ENCODE peak calls at places on chromosomes 11 and 22, in five cellular contexts. One of them, this sample, is unnamed.

GRCh38 chr11:86941871-86942208 is 13.4 kb downstream of the FZD4 start:
- DNase-seq in IMR-90: no peak
- DNase-seq in esophagus squamous epithelium: no peak
- DNase-seq in HCT116: no peak
- DNase-seq in GM12892: no peak
- DNase-seq in this sample: no peak

GRCh38 chr11:85680897-85681296 is 5.1 kb downstream of the CCDC89 start:
- DNase-seq in IMR-90: no peak
- DNase-seq in esophagus squamous epithelium: no peak
- DNase-seq in HCT116: no peak
- DNase-seq in GM12892: no peak
- DNase-seq in this sample: no peak

GRCh38 chr22:31970490-31971444 is 26.4 kb downstream of the YWHAH start:
- DNase-seq in IMR-90: peak; percentile 51
- DNase-seq in esophagus squamous epithelium: no peak
- DNase-seq in HCT116: peak; percentile 63
- DNase-seq in GM12892: peak; percentile 87
- DNase-seq in this sample: peak; percentile 86

GRCh38 chr22:27382947-27383346 is 418.6 kb downstream of the MN1 start:
- DNase-seq in IMR-90: no peak
- DNase-seq in esophagus squamous epithelium: no peak
- DNase-seq in HCT116: no peak
- DNase-seq in GM12892: no peak
- DNase-seq in this sample: no peak

GRCh38 chr11:28922351-28922981 is 814.3 kb downstream of the METTL15 start:
- DNase-seq in IMR-90: peak; percentile 1
- DNase-seq in esophagus squamous epithelium: no peak
- DNase-seq in HCT116: no peak
- DNase-seq in GM12892: no peak
- DNase-seq in this sample: no peak

GRCh38 chr11:67504023-67504949 is 877 bp downstream of the PITPNM1 start:
- DNase-seq in IMR-90: no peak
- DNase-seq in esophagus squamous epithelium: no peak
- DNase-seq in HCT116: no peak
- DNase-seq in GM12892: no peak
- DNase-seq in this sample: peak; percentile 78

GRCh38 chr11:66568124-66568916 is at the start of gene CTSF:
- DNase-seq in IMR-90: peak; percentile 49
- DNase-seq in esophagus squamous epithelium: no peak
- DNase-seq in HCT116: no peak
- DNase-seq in GM12892: peak; percentile 78
- DNase-seq in this sample: peak; percentile 76

GRCh38 chr11:106228996-106229395 is 151.5 kb downstream of the AASDHPPT start:
- DNase-seq in IMR-90: no peak
- DNase-seq in esophagus squamous epithelium: no peak
- DNase-seq in HCT116: no peak
- DNase-seq in GM12892: no peak
- DNase-seq in this sample: no peak

GRCh38 chr11:44899959-44900358 is 50.7 kb downstream of the TP53I11 start:
- DNase-seq in IMR-90: peak; percentile 71
- DNase-seq in esophagus squamous epithelium: no peak
- DNase-seq in HCT116: peak; percentile 48
- DNase-seq in GM12892: no peak
- DNase-seq in this sample: peak; percentile 44

GRCh38 chr11:130782361-130783221 is 133.7 kb downstream of the SNX19 start:
- DNase-seq in IMR-90: peak; percentile 52
- DNase-seq in esophagus squamous epithelium: no peak
- DNase-seq in HCT116: no peak
- DNase-seq in GM12892: no peak
- DNase-seq in this sample: no peak

GRCh38 chr22:19397729-19398094 is 33.8 kb downstream of the HIRA start:
- DNase-seq in IMR-90: no peak
- DNase-seq in esophagus squamous epithelium: no peak
- DNase-seq in HCT116: no peak
- DNase-seq in GM12892: no peak
- DNase-seq in this sample: no peak

GRCh38 chr22:36741204-36741793 is 34.6 kb downstream of the IFT27 start:
- DNase-seq in IMR-90: no peak
- DNase-seq in esophagus squamous epithelium: no peak
- DNase-seq in HCT116: peak; percentile 46
- DNase-seq in GM12892: no peak
- DNase-seq in this sample: peak; percentile 22

GRCh38 chr11:64400096-64400495 is 41.1 kb downstream of the RPS6KA4 start:
- DNase-seq in IMR-90: no peak
- DNase-seq in esophagus squamous epithelium: no peak
- DNase-seq in HCT116: no peak
- DNase-seq in GM12892: no peak
- DNase-seq in this sample: peak; percentile 82

GRCh38 chr11:83764643-83765042 is 478.5 kb upstream of the CCDC90B start:
- DNase-seq in IMR-90: no peak
- DNase-seq in esophagus squamous epithelium: no peak
- DNase-seq in HCT116: no peak
- DNase-seq in GM12892: no peak
- DNase-seq in this sample: no peak

GRCh38 chr11:60498853-60499252 is 6.3 kb downstream of the MS4A12 start:
- DNase-seq in IMR-90: no peak
- DNase-seq in esophagus squamous epithelium: no peak
- DNase-seq in HCT116: no peak
- DNase-seq in GM12892: no peak
- DNase-seq in this sample: no peak

GRCh38 chr11:122758361-122758760 is 79.9 kb upstream of the CRTAM start:
- DNase-seq in IMR-90: no peak
- DNase-seq in esophagus squamous epithelium: no peak
- DNase-seq in HCT116: no peak
- DNase-seq in GM12892: no peak
- DNase-seq in this sample: no peak

GRCh38 chr11:10454902-10455631 is at the start of gene AMPD3:
- DNase-seq in IMR-90: peak; percentile 99
- DNase-seq in esophagus squamous epithelium: no peak
- DNase-seq in HCT116: peak; percentile 85
- DNase-seq in GM12892: no peak
- DNase-seq in this sample: peak; percentile 100

GRCh38 chr11:3146612-3147256 is 18.4 kb downstream of the OSBPL5 start:
- DNase-seq in IMR-90: peak; percentile 78
- DNase-seq in esophagus squamous epithelium: no peak
- DNase-seq in HCT116: no peak
- DNase-seq in GM12892: no peak
- DNase-seq in this sample: peak; percentile 96

GRCh38 chr11:128848815-128849455 is 18.2 kb downstream of the KCNJ1 start:
- DNase-seq in IMR-90: peak; percentile 12
- DNase-seq in esophagus squamous epithelium: no peak
- DNase-seq in HCT116: peak; percentile 49
- DNase-seq in GM12892: peak; percentile 60
- DNase-seq in this sample: peak; percentile 57

GRCh38 chr11:74388678-74389327 is 9.4 kb downstream of the PGM2L1 start:
- DNase-seq in IMR-90: peak; percentile 55
- DNase-seq in esophagus squamous epithelium: no peak
- DNase-seq in HCT116: no peak
- DNase-seq in GM12892: no peak
- DNase-seq in this sample: no peak

GRCh38 chr22:30326704-30327362 is at the start of gene TBC1D10A:
- DNase-seq in IMR-90: peak; percentile 86
- DNase-seq in esophagus squamous epithelium: peak; percentile 63
- DNase-seq in HCT116: peak; percentile 85
- DNase-seq in GM12892: peak; percentile 100
- DNase-seq in this sample: peak; percentile 75
- TF ChIP-seq POLR2A in IMR-90: peak; percentile 94
- TF ChIP-seq POLR2A in esophagus squamous epithelium: no peak
- TF ChIP-seq POLR2A in HCT116: no peak
- TF ChIP-seq POLR2A in GM12892: peak; percentile 73
- TF ChIP-seq POLR2A in this sample: peak; percentile 46

GRCh38 chr11:119091966-119092879 is 7.5 kb downstream of the HMBS start:
- DNase-seq in IMR-90: no peak
- DNase-seq in esophagus squamous epithelium: no peak
- DNase-seq in HCT116: no peak
- DNase-seq in GM12892: no peak
- DNase-seq in this sample: no peak
- TF ChIP-seq POLR2A in IMR-90: no peak
- TF ChIP-seq POLR2A in esophagus squamous epithelium: no peak
- TF ChIP-seq POLR2A in HCT116: no peak
- TF ChIP-seq POLR2A in GM12892: peak; percentile 48
- TF ChIP-seq POLR2A in this sample: no peak

GRCh38 chr22:21940521-21940920 is 12.1 kb downstream of the PPM1F start:
- DNase-seq in IMR-90: no peak
- DNase-seq in esophagus squamous epithelium: no peak
- DNase-seq in HCT116: no peak
- DNase-seq in GM12892: no peak
- DNase-seq in this sample: no peak
- TF ChIP-seq POLR2A in IMR-90: no peak
- TF ChIP-seq POLR2A in esophagus squamous epithelium: no peak
- TF ChIP-seq POLR2A in HCT116: no peak
- TF ChIP-seq POLR2A in GM12892: no peak
- TF ChIP-seq POLR2A in this sample: no peak

DNA sequence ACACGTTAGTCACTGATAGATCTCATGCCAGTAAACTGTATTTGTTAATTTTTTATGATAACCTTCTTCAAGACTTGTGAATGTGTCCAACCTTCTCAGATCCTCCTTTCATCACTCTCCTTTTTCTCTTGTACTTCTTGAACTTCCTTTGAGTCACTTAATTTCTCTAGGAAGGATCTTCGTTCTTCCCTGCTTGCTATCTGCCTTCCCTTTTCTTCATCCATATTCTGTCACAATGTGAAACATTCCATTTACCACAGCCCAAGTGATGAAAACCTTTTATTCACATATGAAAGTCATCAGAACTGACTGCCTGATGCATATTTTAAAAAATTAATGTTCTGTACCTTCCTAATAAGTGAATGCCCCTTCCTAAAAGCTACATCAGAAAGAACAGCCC is 520.5 kb upstream of the LUZP2 start:
- DNase-seq in IMR-90: peak; percentile 7
- DNase-seq in esophagus squamous epithelium: no peak
- DNase-seq in HCT116: no peak
- DNase-seq in GM12892: no peak
- DNase-seq in this sample: no peak
- TF ChIP-seq POLR2A in IMR-90: no peak
- TF ChIP-seq POLR2A in esophagus squamous epithelium: no peak
- TF ChIP-seq POLR2A in HCT116: no peak
- TF ChIP-seq POLR2A in GM12892: no peak
- TF ChIP-seq POLR2A in this sample: no peak

DNA sequence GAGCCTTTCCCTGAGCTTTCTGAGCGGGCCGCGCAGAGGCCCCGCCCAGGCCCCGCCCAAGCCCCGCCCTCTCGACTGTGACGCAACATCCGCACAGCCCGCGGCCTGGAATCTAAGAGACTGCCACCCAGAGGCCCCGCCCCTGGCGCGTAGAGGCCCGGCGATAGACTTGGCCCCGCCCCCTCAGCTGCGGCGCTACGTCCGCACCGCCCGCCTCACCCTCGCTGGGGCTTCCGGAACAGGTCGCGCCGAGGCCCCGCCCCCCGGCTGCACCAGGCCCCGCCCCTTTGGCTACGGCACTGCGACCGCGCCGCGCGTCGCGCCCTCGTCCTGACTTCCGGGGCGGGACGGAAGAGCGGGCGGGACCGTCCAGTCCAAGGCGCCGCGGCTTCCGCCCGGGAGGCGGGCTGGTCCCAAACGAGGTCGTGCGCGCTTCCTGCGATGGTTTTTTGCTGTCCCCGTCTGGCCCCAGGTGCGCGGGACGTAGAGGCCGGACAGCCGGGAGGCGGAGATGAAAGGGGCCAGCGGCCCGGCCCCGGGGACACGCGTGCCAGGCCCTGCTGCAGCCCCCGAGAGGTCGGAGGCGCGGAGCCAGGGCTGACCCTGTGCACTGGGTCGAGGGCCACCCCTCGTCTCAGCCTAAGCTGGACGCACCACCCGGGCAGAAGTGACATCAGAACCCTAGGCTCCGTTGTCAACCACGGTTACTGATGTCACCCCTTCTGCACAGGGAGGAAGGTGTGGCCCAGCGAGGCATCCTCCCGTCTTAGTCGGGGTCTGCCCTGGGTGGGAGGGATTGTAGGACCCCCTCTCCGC is 59.0 kb upstream of the WNT7B start:
- DNase-seq in IMR-90: peak; percentile 98
- DNase-seq in esophagus squamous epithelium: peak; percentile 92
- DNase-seq in HCT116: peak; percentile 96
- DNase-seq in GM12892: peak; percentile 99
- DNase-seq in this sample: peak; percentile 90
- TF ChIP-seq POLR2A in IMR-90: peak; percentile 65
- TF ChIP-seq POLR2A in esophagus squamous epithelium: no peak
- TF ChIP-seq POLR2A in HCT116: peak; percentile 51
- TF ChIP-seq POLR2A in GM12892: peak; percentile 83
- TF ChIP-seq POLR2A in this sample: peak; percentile 67

GRCh38 chr11:5639953-5640352 is 15.2 kb downstream of the TRIM34 start:
- DNase-seq in IMR-90: no peak
- DNase-seq in esophagus squamous epithelium: no peak
- DNase-seq in HCT116: no peak
- DNase-seq in GM12892: no peak
- DNase-seq in this sample: no peak
- TF ChIP-seq POLR2A in IMR-90: no peak
- TF ChIP-seq POLR2A in esophagus squamous epithelium: no peak
- TF ChIP-seq POLR2A in HCT116: no peak
- TF ChIP-seq POLR2A in GM12892: no peak
- TF ChIP-seq POLR2A in this sample: no peak

This sample was measured in H54.